ENCODE peak calls at places on chromosomes 16 and 17, in nine cellular contexts. O is K562; A is Calu3; V is mucosa of gallbladder; T is stimulated activated CD8-positive, alpha-beta memory T cell treated with anti-CD3 and anti-CD28 coated beads, Interleukin-4, amount 100 ng/mL, for 24 hours; S is pons; R is NCI-H774; E is HTR-8/SVneo; K is kidney glomerular epithelial cell. W is an unnamed sample.

GRCh38 chr16:85238233-85238647 is 126.0 kb upstream of the CIBAR2 start:
- DNase-seq in E (no peak), R (no peak), S (no peak), O (no peak), T (no peak), A (no peak), K (no peak), V (peak; percentile 68), W (peak; percentile 89)

GRCh38 chr17:1108810-1109605 is 70.8 kb downstream of the ABR start:
- DNase-seq in T (peak; percentile 42), E (peak; percentile 41), K (no peak), A (peak; percentile 30), V (peak; percentile 52), O (no peak), S (no peak), R (no peak), W (peak; percentile 50)

GRCh38 chr16:17416461-17417221 is 54.1 kb downstream of the XYLT1 start:
- DNase-seq in S (peak; percentile 86), V (peak; percentile 31), R (no peak), A (no peak), K (peak; percentile 19), E (no peak), O (no peak), T (peak; percentile 21), W (peak; percentile 8)

GRCh38 chr16:50531901-50532300 is 16.3 kb upstream of the NKD1 start:
- DNase-seq in E (no peak), S (no peak), V (peak; percentile 3), A (no peak), T (no peak), O (no peak), K (no peak), R (no peak), W (no peak)

GRCh38 chr17:57444632-57445031 is 188.3 kb downstream of the MSI2 start:
- DNase-seq in S (no peak), R (no peak), O (no peak), T (no peak), K (no peak), V (no peak), A (no peak), E (no peak), W (no peak)

GRCh38 chr16:68300736-68301459 is 9.8 kb downstream of the SLC7A6OS start:
- DNase-seq in V (no peak), K (no peak), E (no peak), S (no peak), O (no peak), T (no peak), A (no peak), R (no peak), W (no peak)

GRCh38 chr16:1313721-1314120 is 4.3 kb downstream of the UBE2I start:
- DNase-seq in E (no peak), A (no peak), O (no peak), K (no peak), T (no peak), R (no peak), V (no peak), S (no peak), W (no peak)

GRCh38 chr17:35432176-35433074 is at the start of gene SLFN12:
- DNase-seq in A (no peak), O (no peak), R (no peak), T (no peak), S (peak; percentile 79), E (peak; percentile 76), V (peak; percentile 88), K (peak; percentile 89), W (peak; percentile 74)

GRCh38 chr17:81461607-81462500 is 50.7 kb downstream of the ACTG1 start:
- DNase-seq in S (no peak), E (no peak), R (no peak), A (no peak), K (no peak), V (no peak), O (no peak), T (no peak), W (no peak)

GRCh38 chr17:63697341-63698286 is 2.3 kb downstream of the LIMD2 start:
- DNase-seq in K (no peak), V (peak; percentile 62), A (peak; percentile 64), T (peak; percentile 57), E (peak; percentile 84), O (peak; percentile 48), S (peak; percentile 45), R (no peak), W (no peak)

GRCh38 chr16:50015631-50016030 is 9.4 kb upstream of the CNEP1R1 start:
- DNase-seq in A (no peak), E (no peak), K (no peak), V (no peak), S (no peak), O (no peak), T (no peak), R (no peak), W (no peak)

GRCh38 chr17:1764274-1764673 is 2.4 kb downstream of the SERPINF1 start:
- DNase-seq in V (peak; percentile 77), R (no peak), E (no peak), O (peak; percentile 20), A (no peak), T (peak; percentile 22), K (no peak), S (peak; percentile 43), W (peak; percentile 44)

GRCh38 chr16:57938936-57939871 is 31.7 kb downstream of the CNGB1 start:
- DNase-seq in K (peak; percentile 88), V (peak; percentile 53), O (no peak), S (peak; percentile 12), E (no peak), R (no peak), A (peak; percentile 48), T (no peak), W (peak; percentile 89)

GRCh38 chr16:22372882-22373661 is 1.3 kb downstream of the CDR2 start:
- DNase-seq in A (no peak), S (no peak), O (no peak), V (no peak), T (no peak), K (peak; percentile 24), E (no peak), R (no peak), W (no peak)

GRCh38 chr17:82020874-82021727 is 1.6 kb downstream of the CENPX start:
- DNase-seq in E (peak; percentile 62), V (peak; percentile 80), R (peak; percentile 48), K (peak; percentile 46), S (peak; percentile 73), T (no peak), A (peak; percentile 84), O (no peak), W (peak; percentile 83)

GRCh38 chr17:20300399-20301037 is 166.8 kb downstream of the LGALS9B start:
- DNase-seq in K (no peak), S (peak; percentile 32), V (peak; percentile 33), A (no peak), O (no peak), E (no peak), R (no peak), T (no peak), W (no peak)

GRCh38 chr17:82734987-82735866 is at the start of gene FN3K:
- DNase-seq in S (peak; percentile 51), E (peak; percentile 57), K (no peak), O (peak; percentile 91), A (peak; percentile 62), R (peak; percentile 86), V (peak; percentile 53), T (peak; percentile 22), W (peak; percentile 64)

GRCh38 chr17:60036796-60037677 is 41.7 kb downstream of the HEATR6 start:
- DNase-seq in E (peak; percentile 91), K (peak; percentile 29), R (peak; percentile 73), V (peak; percentile 59), A (peak; percentile 69), T (peak; percentile 42), S (peak; percentile 60), O (peak; percentile 68), W (peak; percentile 61)

GRCh38 chr17:76736349-76737081 is 616 bp downstream of the SRSF2 start:
- DNase-seq in R (peak; percentile 69), E (no peak), A (peak; percentile 68), O (peak; percentile 75), K (peak; percentile 30), S (no peak), V (peak; percentile 76), T (peak; percentile 51), W (peak; percentile 75)

GRCh38 chr16:81625544-81626152 is 153.4 kb upstream of the PLCG2 start:
- DNase-seq in T (no peak), S (peak; percentile 36), R (no peak), E (no peak), K (peak; percentile 62), O (peak; percentile 54), A (peak; percentile 65), V (peak; percentile 40), W (peak; percentile 92)

GRCh38 chr17:72404872-72405271 is 284.1 kb downstream of the SOX9 start:
- DNase-seq in S (no peak), R (no peak), T (no peak), K (peak; percentile 45), A (no peak), V (no peak), O (no peak), E (no peak), W (no peak)

GRCh38 chr17:31489295-31490018 is 98.0 kb downstream of the RAB11FIP4 start:
- DNase-seq in K (no peak), S (no peak), O (peak; percentile 79), A (peak; percentile 76), E (no peak), T (no peak), V (peak; percentile 76), R (no peak), W (peak; percentile 13)

W was measured in thyroid gland.